ENCODE peak calls at places on chromosomes 11 and 22, in eight cellular contexts. S, M, N, G, X, F, R and I are unnamed samples.

GRCh38 chr11:114501901-114502300 is 57.8 kb downstream of the NXPE1 start:
- DNase-seq in S (no peak), M (no peak), N (peak), G (no peak), X (no peak), F (no peak), R (no peak), I (no peak)

GRCh38 chr11:79042824-79043223 is 398.0 kb downstream of the TENM4 start:
- DNase-seq in S (no peak), M (no peak), N (no peak), G (no peak), X (no peak), F (no peak), R (no peak), I (no peak)

GRCh38 chr11:98456281-98456680 is 564.5 kb upstream of the CNTN5 start:
- DNase-seq in S (no peak), M (no peak), N (no peak), G (no peak), X (no peak), F (no peak), R (no peak), I (no peak)

GRCh38 chr11:46537851-46538295 is 56.0 kb downstream of the AMBRA1 start:
- DNase-seq in S (peak), M (peak), N (peak), G (peak), X (peak), F (peak), R (peak), I (peak)

GRCh38 chr11:101686514-101686913 is 102.7 kb upstream of the TRPC6 start:
- DNase-seq in S (no peak), M (no peak), N (peak), G (no peak), X (peak), F (no peak), R (no peak), I (no peak)

GRCh38 chr11:36631704-36632287 is 33.8 kb upstream of the RAG2 start:
- DNase-seq in S (no peak), M (no peak), N (no peak), G (no peak), X (no peak), F (no peak), R (no peak), I (no peak)

GRCh38 chr11:64219354-64219684 is 6.7 kb downstream of the TRPT1 start:
- DNase-seq in S (no peak), M (no peak), N (no peak), G (peak), X (no peak), F (no peak), R (no peak), I (no peak)

GRCh38 chr11:112128483-112129121 is 35.3 kb downstream of the IL18 start:
- DNase-seq in S (no peak), M (peak), N (peak), G (no peak), X (peak), F (no peak), R (no peak), I (peak)

GRCh38 chr11:19240420-19241259 is at the start of gene E2F8:
- DNase-seq in S (peak), M (peak), N (peak), G (peak), X (peak), F (peak), R (peak), I (peak)

GRCh38 chr11:57310630-57311086 is 14.1 kb downstream of the TNKS1BP1 start:
- DNase-seq in S (peak), M (no peak), N (peak), G (peak), X (no peak), F (no peak), R (no peak), I (peak)

GRCh38 chr22:43980996-43981395 is 25.8 kb downstream of the SAMM50 start:
- DNase-seq in S (no peak), M (no peak), N (no peak), G (no peak), X (no peak), F (no peak), R (no peak), I (no peak)

GRCh38 chr22:23289851-23290724 is 109.8 kb downstream of the BCR start:
- DNase-seq in S (peak), M (peak), N (peak), G (peak), X (no peak), F (peak), R (peak), I (peak)

GRCh38 chr22:21082248-21082647 is 36.5 kb downstream of the LRRC74B start:
- DNase-seq in S (no peak), M (no peak), N (peak), G (no peak), X (no peak), F (no peak), R (no peak), I (no peak)

GRCh38 chr11:80593981-80594380 is 1153.2 kb upstream of the TENM4 start:
- DNase-seq in S (no peak), M (no peak), N (peak), G (no peak), X (peak), F (no peak), R (no peak), I (peak)

GRCh38 chr11:29310016-29310415 is 706.8 kb downstream of the KCNA4 start:
- DNase-seq in S (no peak), M (no peak), N (peak), G (no peak), X (peak), F (no peak), R (no peak), I (no peak)

GRCh38 chr11:48177661-48178060 is 38.9 kb upstream of the OR4B1 start:
- DNase-seq in S (no peak), M (no peak), N (no peak), G (no peak), X (no peak), F (no peak), R (no peak), I (no peak)

GRCh38 chr11:3222003-3222855 is 3.6 kb upstream of the MRGPRG start:
- DNase-seq in S (no peak), M (peak), N (no peak), G (peak), X (no peak), F (peak), R (no peak), I (no peak)